ENCODE peak calls at places on chromosome 12, in ten cellular contexts. T is uterus, C is breast epithelium, G is ovary, I is endothelial cell of umbilical vein, P is keratinocyte, Y is body of pancreas, U is GM23338, L is upper lobe of right lung, X is prostate gland. J is an unnamed sample.
A peak's percentile ranks its signal among the peaks of the same experiment; 100 is the strongest.

GRCh38 chr12:116604151-116604550 is 45.0 kb downstream of the MAP1LC3B2 start:
- DNase-seq in X (no peak), C (peak; percentile 54), G (peak; percentile 69), U (no peak), Y (no peak), I (no peak), P (no peak), L (no peak), T (peak; percentile 55), J (no peak)

GRCh38 chr12:132023658-132024057 is 73.9 kb downstream of the EP400 start:
- DNase-seq in Y (no peak), U (no peak), G (no peak), P (no peak), L (peak; percentile 32), I (no peak), T (no peak), X (no peak), C (no peak), J (peak; percentile 57)

GRCh38 chr12:27822076-27822712 is 42.2 kb upstream of the MANSC4 start:
- DNase-seq in C (no peak), U (no peak), T (no peak), P (peak; percentile 76), I (peak; percentile 95), G (no peak), L (no peak), Y (no peak), X (no peak), J (no peak)

GRCh38 chr12:101839324-101840283 is 8.8 kb upstream of the GNPTAB start:
- DNase-seq in G (peak; percentile 42), L (no peak), X (peak; percentile 70), U (peak; percentile 80), T (peak; percentile 49), C (peak; percentile 48), I (peak; percentile 73), Y (peak; percentile 78), P (no peak), J (no peak)

GRCh38 chr12:110661337-110661972 is 27.5 kb downstream of the HVCN1 start:
- DNase-seq in I (no peak), X (no peak), G (no peak), Y (no peak), C (peak; percentile 22), L (peak; percentile 73), P (no peak), T (no peak), U (no peak), J (peak; percentile 28)

GRCh38 chr12:10701226-10701681 is 21.9 kb downstream of the YBX3 start:
- DNase-seq in C (no peak), Y (no peak), U (no peak), T (no peak), L (no peak), P (no peak), G (no peak), X (no peak), I (no peak), J (no peak)

GRCh38 chr12:124277394-124278222 is 17.3 kb upstream of the RFLNA start:
- DNase-seq in I (no peak), L (no peak), G (no peak), U (no peak), T (no peak), P (no peak), X (no peak), C (no peak), Y (no peak), J (no peak)

GRCh38 chr12:105775351-105775750 is 363.4 kb downstream of the NUAK1 start:
- DNase-seq in T (no peak), P (no peak), X (no peak), Y (no peak), I (peak; percentile 19), C (no peak), U (no peak), G (no peak), L (no peak), J (no peak)

GRCh38 chr12:116183741-116184141 is 93.8 kb downstream of the MED13L start:
- DNase-seq in G (no peak), T (no peak), C (no peak), X (no peak), L (no peak), Y (no peak), U (no peak), P (no peak), I (peak; percentile 13), J (no peak)

GRCh38 chr12:88248606-88249005 is 106.5 kb downstream of the TMTC3 start:
- DNase-seq in C (no peak), P (no peak), T (no peak), L (no peak), X (no peak), U (no peak), I (no peak), Y (no peak), G (no peak), J (no peak)

GRCh38 chr12:66061557-66062279 is 68.8 kb downstream of the LLPH start:
- DNase-seq in U (peak; percentile 83), Y (no peak), C (no peak), P (no peak), I (peak; percentile 40), X (no peak), T (no peak), G (no peak), L (no peak), J (no peak)

DNA sequence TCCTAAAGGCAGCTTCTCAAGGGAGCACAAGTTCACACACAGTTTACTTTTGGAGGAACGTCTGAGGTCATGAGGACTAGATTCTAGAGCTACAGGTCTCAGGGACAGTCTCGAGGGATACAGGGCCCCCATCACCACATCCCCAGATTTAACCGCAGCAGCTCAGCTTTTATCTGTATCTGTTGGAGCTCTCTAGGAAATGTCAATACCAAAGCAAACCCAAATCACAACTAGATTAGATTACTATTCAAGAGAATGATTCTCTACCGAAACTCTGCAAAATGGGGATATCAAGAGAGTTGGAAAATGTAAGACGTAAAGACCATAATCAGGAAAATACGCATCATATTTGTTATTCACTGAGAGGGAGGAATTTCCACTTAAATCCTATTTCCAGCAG is 4.0 kb upstream of the MYRFL start:
- DNase-seq in Y (no peak), G (no peak), X (no peak), U (no peak), C (no peak), L (no peak), P (no peak), I (no peak), T (no peak), J (no peak)
- H3K4me3 ChIP-seq in Y (no peak overlapping the region), G (no peak overlapping the region), X (no peak overlapping the region), U (no peak overlapping the region), C (no peak overlapping the region), L (no peak overlapping the region), P (no peak overlapping the region), I (no peak overlapping the region), T (no peak overlapping the region), J (no peak overlapping the region)

GRCh38 chr12:113318046-113318656 is 16.8 kb downstream of the SLC8B1 start:
- DNase-seq in G (no peak), C (no peak), X (no peak), T (no peak), U (no peak), L (no peak), P (no peak), Y (no peak), I (no peak), J (no peak)

GRCh38 chr12:113315358-113315757 is 19.6 kb downstream of the SLC8B1 start:
- DNase-seq in T (no peak), P (no peak), L (no peak), G (no peak), X (no peak), I (no peak), Y (no peak), U (no peak), C (no peak), J (no peak)

GRCh38 chr12:113317122-113317521 is 17.8 kb downstream of the SLC8B1 start:
- DNase-seq in I (no peak), C (no peak), X (no peak), L (no peak), G (no peak), T (no peak), P (no peak), Y (no peak), U (no peak), J (no peak)

GRCh38 chr12:113314121-113314529 is 20.8 kb downstream of the SLC8B1 start:
- DNase-seq in G (no peak), Y (no peak), X (no peak), C (no peak), U (no peak), I (no peak), P (no peak), L (no peak), T (peak; percentile 41), J (no peak)

GRCh38 chr12:113316155-113316554 is 18.8 kb downstream of the SLC8B1 start:
- DNase-seq in C (no peak), U (no peak), T (no peak), X (no peak), G (no peak), P (no peak), L (no peak), I (no peak), Y (no peak), J (no peak)
- TF ChIP-seq CTCF in C (no peak), U (peak; percentile 51), T (no peak), X (no peak), G (no peak), P (no peak), L (no peak), I (no peak), Y (no peak), J (no peak)

DNA sequence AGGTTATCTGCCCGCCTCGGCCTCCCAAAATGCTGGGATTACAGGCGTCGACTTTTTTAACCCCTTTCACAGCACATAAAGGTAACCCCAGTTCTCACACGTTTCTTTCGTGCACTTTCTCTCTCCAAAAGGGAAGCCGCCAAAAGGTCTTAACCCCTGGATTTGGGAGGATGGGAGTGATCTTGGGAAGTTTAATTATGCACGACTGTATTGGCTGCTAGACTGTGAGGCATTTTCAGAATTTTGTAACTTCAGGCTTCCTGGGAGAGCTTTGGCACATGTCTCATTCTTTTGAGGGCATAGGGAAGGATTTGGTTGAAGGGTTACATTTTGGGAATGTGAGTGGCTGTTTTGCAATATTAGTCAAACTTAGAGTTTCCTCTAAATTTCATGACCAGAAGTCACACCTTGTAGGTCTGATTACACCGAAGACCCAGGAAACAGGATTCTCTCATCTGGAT is 1.4 kb upstream of the SMARCC2 start:
- DNase-seq in C (no peak), X (no peak), L (no peak), G (no peak), U (peak; percentile 48), T (no peak), Y (no peak), I (no peak), P (no peak), J (no peak)
- H3K4me3 ChIP-seq in C (peak overlapping the region; percentile 92), X (peak overlapping the region; percentile 82), L (peak overlapping the region; percentile 82), G (peak overlapping the region; percentile 57), U (peak overlapping the region; percentile 100), T (peak overlapping the region; percentile 94), Y (no peak overlapping the region), I (peak overlapping the region; percentile 53), P (peak overlapping the region; percentile 80), J (peak overlapping the region; percentile 94)

DNA sequence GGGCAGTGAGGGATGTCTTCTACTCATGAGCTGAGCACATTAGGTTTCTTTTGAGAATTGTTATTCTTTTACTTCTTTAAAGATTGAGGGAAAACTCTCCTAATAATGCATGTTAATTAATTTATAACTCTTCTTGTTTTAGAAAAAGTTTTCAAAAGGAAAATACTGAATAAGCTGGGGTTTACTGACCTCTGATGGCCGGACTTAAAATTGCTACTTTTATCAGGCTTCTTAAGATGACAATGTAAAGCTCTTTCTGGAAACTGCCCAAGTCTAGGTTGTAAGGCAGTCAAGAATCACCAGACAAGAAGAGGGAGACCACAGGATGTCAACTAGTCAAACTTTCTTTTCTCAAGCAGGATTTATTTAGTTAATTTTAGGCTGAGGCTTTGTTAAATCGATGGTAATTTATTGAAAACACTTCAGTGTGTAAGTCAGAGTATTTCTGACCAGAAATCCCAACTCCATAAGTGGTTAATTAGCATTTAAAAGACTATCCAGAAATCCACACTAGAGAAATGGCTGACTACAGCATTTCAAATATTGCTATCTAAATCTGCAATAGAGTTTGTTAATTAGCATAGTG is 82.1 kb downstream of the AVPR1A start:
- DNase-seq in C (no peak), P (no peak), X (peak; percentile 46), I (peak; percentile 80), T (no peak), G (no peak), Y (no peak), U (peak; percentile 77), L (no peak), J (no peak)
- TF ChIP-seq CTCF in C (no peak), P (peak; percentile 52), X (peak; percentile 48), I (peak; percentile 35), T (no peak), G (no peak), Y (peak; percentile 41), U (peak; percentile 57), L (peak; percentile 45), J (peak; percentile 63)